ENCODE peak calls at places on chromosomes 3 and 15, in nine cellular contexts. J, E, Y, V, A, D, T, U and B are unnamed samples.

GRCh38 chr3:33389908-33390307 is 50.3 kb downstream of the UBP1 start:
- DNase-seq in J (no peak), E (no peak), Y (no peak), V (no peak), A (no peak), D (no peak), T (no peak), U (no peak), B (no peak)

GRCh38 chr3:66466606-66467270 is 34.1 kb downstream of the LRIG1 start:
- DNase-seq in J (no peak), E (no peak), Y (no peak), V (no peak), A (no peak), D (no peak), T (no peak), U (no peak), B (no peak)

GRCh38 chr15:81327526-81327925 is 3.6 kb upstream of the STARD5 start:
- DNase-seq in J (no peak), E (no peak), Y (no peak), V (no peak), A (no peak), D (no peak), T (no peak), U (no peak), B (no peak)

GRCh38 chr3:144324061-144324460 is 352.4 kb downstream of the DIPK2A start:
- DNase-seq in J (peak; percentile 26), E (no peak), Y (no peak), V (no peak), A (no peak), D (no peak), T (no peak), U (no peak), B (no peak)

GRCh38 chr3:23159929-23160328 is 43.2 kb upstream of the UBE2E2 start:
- DNase-seq in J (no peak), E (no peak), Y (no peak), V (no peak), A (no peak), D (no peak), T (peak; percentile 45), U (no peak), B (no peak)

GRCh38 chr3:178536271-178537079 is at the start of gene KCNMB2:
- DNase-seq in J (no peak), E (no peak), Y (no peak), V (no peak), A (peak; percentile 56), D (no peak), T (no peak), U (no peak), B (no peak)

GRCh38 chr15:94086360-94086759 is 145.0 kb upstream of the MCTP2 start:
- DNase-seq in J (no peak), E (no peak), Y (no peak), V (no peak), A (no peak), D (no peak), T (no peak), U (no peak), B (no peak)

GRCh38 chr3:119690043-119690656 is 12.7 kb upstream of the CFAP91 start:
- DNase-seq in J (no peak), E (no peak), Y (no peak), V (no peak), A (peak; percentile 68), D (no peak), T (no peak), U (peak; percentile 30), B (no peak)

GRCh38 chr3:52444860-52445793 is at the start of gene SEMA3G:
- DNase-seq in J (peak; percentile 92), E (peak; percentile 87), Y (no peak), V (peak; percentile 67), A (peak; percentile 93), D (peak; percentile 91), T (no peak), U (peak; percentile 84), B (peak; percentile 94)

GRCh38 chr3:179410317-179410716 is 41.0 kb downstream of the GNB4 start:
- DNase-seq in J (no peak), E (no peak), Y (no peak), V (no peak), A (peak; percentile 14), D (no peak), T (no peak), U (no peak), B (no peak)

GRCh38 chr3:115937054-115937453 is 313.7 kb downstream of the GAP43 start:
- DNase-seq in J (no peak), E (no peak), Y (no peak), V (no peak), A (no peak), D (no peak), T (no peak), U (no peak), B (no peak)

GRCh38 chr15:49468440-49468839 is 45.4 kb downstream of the FGF7 start:
- DNase-seq in J (no peak), E (no peak), Y (no peak), V (no peak), A (no peak), D (no peak), T (peak; percentile 17), U (peak; percentile 35), B (no peak)

GRCh38 chr3:47825590-47825989 is 22.7 kb downstream of the DHX30 start:
- DNase-seq in J (no peak), E (no peak), Y (no peak), V (no peak), A (peak; percentile 31), D (no peak), T (no peak), U (peak; percentile 48), B (no peak)

GRCh38 chr3:74789111-74789510 is 174.7 kb upstream of the CNTN3 start:
- DNase-seq in J (no peak), E (no peak), Y (no peak), V (no peak), A (no peak), D (no peak), T (no peak), U (no peak), B (no peak)

GRCh38 chr15:90553248-90553745 is 23.6 kb downstream of the CRTC3 start:
- DNase-seq in J (no peak), E (no peak), Y (no peak), V (no peak), A (no peak), D (no peak), T (no peak), U (no peak), B (no peak)

GRCh38 chr3:119894195-119894594 is 112.3 kb downstream of the NR1I2 start:
- DNase-seq in J (no peak), E (no peak), Y (no peak), V (no peak), A (no peak), D (no peak), T (no peak), U (no peak), B (no peak)

GRCh38 chr3:86990171-86990733 is 697 bp downstream of the VGLL3 start:
- DNase-seq in J (peak; percentile 40), E (no peak), Y (no peak), V (peak; percentile 42), A (peak; percentile 70), D (peak; percentile 68), T (no peak), U (peak; percentile 19), B (no peak)

GRCh38 chr3:68070186-68070585 is 415.8 kb upstream of the SUCLG2 start:
- DNase-seq in J (no peak), E (no peak), Y (no peak), V (no peak), A (no peak), D (no peak), T (no peak), U (no peak), B (no peak)

GRCh38 chr3:14410501-14411165 is 8.2 kb downstream of the SLC6A6 start:
- DNase-seq in J (peak; percentile 58), E (peak; percentile 33), Y (no peak), V (no peak), A (no peak), D (peak; percentile 90), T (peak; percentile 61), U (no peak), B (no peak)

GRCh38 chr15:95410757-95411156 is 919.7 kb upstream of the NR2F2 start:
- DNase-seq in J (no peak), E (no peak), Y (no peak), V (no peak), A (no peak), D (no peak), T (no peak), U (no peak), B (no peak)
- TF ChIP-seq CTCF in J (no peak), E (no peak), Y (no peak), V (no peak), A (no peak), D (no peak), T (no peak), U (no peak), B (no peak)

DNA sequence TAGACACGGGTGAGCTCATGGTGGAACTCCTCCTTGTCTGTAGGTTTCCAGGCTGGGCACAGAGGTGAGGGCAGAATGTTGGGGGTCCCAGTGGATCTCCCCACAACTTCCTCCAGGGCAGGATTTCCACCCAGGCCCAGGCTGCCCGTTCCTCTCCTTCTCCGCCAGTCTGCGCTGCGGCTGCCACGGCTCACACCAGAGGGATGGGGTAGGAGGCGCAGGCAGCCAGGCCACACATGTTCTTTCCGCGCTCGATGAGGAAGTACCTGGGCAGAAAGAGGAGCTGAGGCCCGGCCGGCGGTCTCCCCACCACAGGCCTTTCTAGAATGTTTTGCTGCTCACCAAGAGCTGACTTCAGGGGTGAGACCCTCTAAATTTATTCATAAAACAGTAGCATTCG is 22.9 kb downstream of the CTSH start:
- DNase-seq in J (no peak), E (no peak), Y (no peak), V (no peak), A (no peak), D (no peak), T (no peak), U (no peak), B (no peak)
- TF ChIP-seq POLR2AphosphoS5 in J (peak; percentile 7), E (no peak), Y (peak; percentile 16), V (no peak), A (no peak), D (no peak), T (no peak), U (no peak), B (no peak)

DNA sequence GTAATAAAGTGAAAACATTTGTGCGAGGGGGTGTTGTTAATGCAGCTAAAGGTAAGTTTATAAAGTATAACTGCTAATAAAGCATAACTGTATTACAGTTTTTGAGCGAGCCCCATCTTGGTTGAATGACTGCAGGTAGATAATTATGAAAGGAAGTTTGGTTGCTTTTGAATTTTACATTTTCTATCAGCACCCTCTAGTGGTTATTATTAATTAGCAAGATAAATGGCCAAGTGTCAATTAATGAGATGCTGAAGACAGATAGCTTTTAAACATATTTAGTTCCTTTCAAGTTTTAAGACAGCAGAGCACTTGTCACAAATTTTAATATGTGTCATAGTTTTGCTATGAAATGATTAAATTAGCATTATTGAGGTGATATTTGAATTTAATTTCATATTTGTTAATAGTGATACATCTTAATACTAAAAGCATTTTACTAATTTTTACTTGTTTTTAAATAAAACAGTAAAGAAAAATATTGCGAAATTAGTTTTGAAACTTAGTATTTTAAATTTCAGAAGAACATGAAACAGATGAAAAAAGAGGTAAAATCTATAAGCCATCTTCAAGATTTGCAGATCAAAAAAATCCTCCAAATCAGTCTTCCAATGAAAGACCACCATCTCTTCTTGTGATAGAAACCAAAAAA is 15.1 kb downstream of the U2SURP start:
- DNase-seq in J (no peak), E (no peak), Y (no peak), V (no peak), A (peak; percentile 47), D (no peak), T (no peak), U (no peak), B (no peak)
- TF ChIP-seq CTCF in J (peak; percentile 34), E (peak; percentile 33), Y (peak; percentile 28), V (peak; percentile 44), A (no peak), D (peak; percentile 41), T (peak; percentile 65), U (peak; percentile 65), B (peak; percentile 38)

GRCh38 chr15:41836713-41837454 is 1.8 kb upstream of the PLA2G4B start:
- DNase-seq in J (no peak), E (no peak), Y (no peak), V (no peak), A (no peak), D (no peak), T (no peak), U (no peak), B (no peak)
- TF ChIP-seq POLR2AphosphoS5 in J (no peak), E (no peak), Y (no peak), V (no peak), A (no peak), D (no peak), T (no peak), U (no peak), B (no peak)